ENCODE peak calls at places on chromosomes 13 and 19, in four cellular contexts. J, X, T and Q are unnamed samples.

GRCh38 chr19:50628146-50628545 is 11.5 kb downstream of the SYT3 start:
- DNase-seq in X (no peak), T (no peak), J (no peak), Q (no peak)

GRCh38 chr13:109998808-109999528 is 212.6 kb upstream of the IRS2 start:
- DNase-seq in T (peak), X (no peak), J (peak), Q (no peak)

GRCh38 chr13:95267662-95268369 is 33.4 kb downstream of the ABCC4 start:
- DNase-seq in T (peak), J (peak), X (no peak), Q (no peak)

GRCh38 chr13:114048463-114048862 is 74.6 kb upstream of the C13orf46 start:
- DNase-seq in X (no peak), T (no peak), J (no peak), Q (no peak)

GRCh38 chr13:27921421-27921960 is 1.7 kb downstream of the PDX1 start:
- DNase-seq in X (no peak), T (no peak), J (no peak), Q (no peak)

GRCh38 chr13:39051157-39051556 is 12.9 kb downstream of the NHLRC3 start:
- DNase-seq in J (no peak), T (peak), X (peak), Q (peak)

GRCh38 chr19:54062643-54063042 is 1.1 kb downstream of the VSTM1 start:
- DNase-seq in T (no peak), J (no peak), X (no peak), Q (no peak)

GRCh38 chr13:113544896-113545295 is 39.7 kb upstream of the TFDP1 start:
- DNase-seq in X (no peak), T (no peak), J (peak), Q (no peak)

GRCh38 chr13:22107549-22107948 is 436.7 kb downstream of the FGF9 start:
- DNase-seq in T (no peak), X (no peak), J (no peak), Q (no peak)

GRCh38 chr19:18049390-18049789 is 37.3 kb downstream of the IL12RB1 start:
- DNase-seq in J (no peak), T (no peak), X (no peak), Q (no peak)

GRCh38 chr13:110771194-110771593 is 57.7 kb downstream of the ING1 start:
- DNase-seq in T (no peak), J (no peak), X (no peak), Q (no peak)

GRCh38 chr13:80131204-80131603 is 209.7 kb downstream of the SPRY2 start:
- DNase-seq in T (no peak), X (no peak), J (peak), Q (no peak)

GRCh38 chr13:77184455-77184854 is 142.4 kb downstream of the MYCBP2 start:
- DNase-seq in T (no peak), J (no peak), X (no peak), Q (no peak)

GRCh38 chr19:4971424-4971793 is 2.5 kb downstream of the KDM4B start:
- DNase-seq in X (peak), J (no peak), T (no peak), Q (peak)

GRCh38 chr13:51817717-51818116 is 13.8 kb upstream of the DHRS12 start:
- DNase-seq in T (no peak), X (no peak), J (no peak), Q (no peak)

GRCh38 chr19:4830768-4831265 is 695 bp downstream of the TICAM1 start:
- DNase-seq in X (no peak), T (no peak), J (no peak), Q (no peak)

GRCh38 chr19:4889034-4889825 is 13.5 kb downstream of the ARRDC5 start:
- DNase-seq in X (no peak), T (no peak), J (no peak), Q (no peak)

GRCh38 chr13:26872444-26873173 is 112.0 kb upstream of the GPR12 start:
- DNase-seq in T (no peak), X (peak), J (peak), Q (peak)

GRCh38 chr13:46992383-46992952 is 95.6 kb upstream of the HTR2A start:
- DNase-seq in X (no peak), T (no peak), J (no peak), Q (peak)

GRCh38 chr13:80012281-80012680 is 328.6 kb downstream of the SPRY2 start:
- DNase-seq in T (no peak), X (no peak), J (no peak), Q (no peak)

GRCh38 chr19:5071579-5071978 is 102.7 kb downstream of the KDM4B start:
- DNase-seq in J (no peak), X (no peak), T (no peak), Q (no peak)

GRCh38 chr19:46776927-46777911 is 11.2 kb downstream of the SLC1A5 start:
- DNase-seq in X (no peak), J (peak), T (no peak), Q (no peak)

GRCh38 chr19:21326169-21326568 is 3.0 kb downstream of the ZNF708 start:
- DNase-seq in X (no peak), J (no peak), T (no peak), Q (no peak)

GRCh38 chr13:101211261-101211660 is 205.0 kb downstream of the NALCN start:
- DNase-seq in X (no peak), T (no peak), J (no peak), Q (no peak)

GRCh38 chr19:50357178-50358100 is 8.0 kb downstream of the NAPSA start:
- DNase-seq in T (no peak), J (peak), X (peak), Q (peak)

GRCh38 chr13:101514695-101515275 is 62.3 kb downstream of the ITGBL1 start:
- DNase-seq in X (peak), J (no peak), T (no peak), Q (peak)

GRCh38 chr13:73142091-73142490 is 83.3 kb downstream of the KLF5 start:
- DNase-seq in T (no peak), J (no peak), X (no peak), Q (no peak)

GRCh38 chr13:50574731-50575130 is 268.8 kb downstream of the DLEU7 start:
- DNase-seq in J (no peak), X (no peak), T (peak), Q (no peak)

GRCh38 chr13:112688560-112689497 is 1.0 kb upstream of the ATP11A start:
- DNase-seq in J (peak), X (peak), T (no peak), Q (no peak)

GRCh38 chr19:48724796-48725753 is 5.5 kb upstream of the MAMSTR start:
- DNase-seq in T (peak), J (no peak), X (peak), Q (peak)

GRCh38 chr19:33561261-33561660 is 39.7 kb upstream of the PEPD start:
- DNase-seq in J (no peak), X (no peak), T (no peak), Q (no peak)

DNA sequence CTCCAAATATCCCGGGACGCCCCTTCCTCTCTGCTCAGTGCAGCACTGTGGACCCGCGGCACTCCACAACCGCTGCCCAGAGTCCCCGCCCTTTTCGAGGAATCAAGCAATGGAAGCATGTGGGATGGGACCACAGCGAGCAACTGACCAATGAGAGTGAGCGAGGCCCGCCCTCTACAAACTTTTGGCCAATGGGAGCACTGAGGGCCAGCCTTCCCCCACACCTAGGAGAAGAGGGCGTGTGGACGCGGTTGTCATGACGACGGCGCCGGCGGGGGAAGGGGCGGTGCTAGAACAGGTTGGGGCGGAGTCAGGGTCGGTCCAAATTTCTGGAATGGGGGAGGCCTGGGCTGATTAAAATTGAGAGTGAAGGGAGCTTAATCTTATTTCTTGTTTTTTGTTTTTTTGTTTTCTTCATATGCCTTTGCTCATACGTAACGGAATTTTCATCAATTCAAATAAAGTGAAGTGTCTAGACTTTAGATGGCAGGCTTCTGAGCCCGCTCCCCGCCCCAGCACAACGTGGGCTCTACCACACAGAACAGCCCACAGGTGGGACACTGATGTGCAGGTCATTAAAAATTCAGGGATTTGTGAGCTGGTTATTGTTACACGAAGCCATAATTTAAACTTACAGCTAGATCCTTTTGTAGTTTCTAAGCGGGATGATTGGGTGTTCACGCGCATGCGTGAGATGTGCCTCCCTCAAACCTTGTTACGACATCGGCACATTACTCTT is at the start of gene DNAAF3:
- DNase-seq in J (peak), T (peak), X (peak), Q (peak)
- H3K4me3 ChIP-seq in J (peak), T (peak), X (no peak), Q (peak)

DNA sequence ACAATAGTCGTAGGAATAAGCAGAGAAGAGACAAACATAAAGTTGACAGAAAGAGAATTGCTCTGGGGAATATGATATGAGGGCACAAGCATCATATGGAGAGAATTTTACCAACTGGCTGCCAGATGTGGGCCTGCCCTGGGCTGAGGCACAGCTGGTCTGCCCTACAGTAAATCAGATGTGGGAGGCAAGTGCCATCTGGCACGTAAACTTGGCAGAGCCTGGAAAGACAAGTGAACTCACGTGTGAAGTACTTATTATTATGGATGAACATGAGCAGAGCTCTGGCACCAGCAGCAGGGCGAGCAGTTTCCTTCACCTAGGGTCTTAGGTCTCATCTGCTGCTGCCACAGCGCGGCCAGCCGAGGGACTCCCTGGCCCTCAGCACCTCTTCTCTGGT is 20.6 kb downstream of the PCDH8 start:
- DNase-seq in T (no peak), X (no peak), J (no peak), Q (no peak)
- H3K4me3 ChIP-seq in T (no peak), X (no peak), J (no peak), Q (no peak)

GRCh38 chr13:100175078-100175802 is 86.3 kb downstream of the PCCA start:
- DNase-seq in X (no peak), T (no peak), J (no peak), Q (no peak)
- H3K4me3 ChIP-seq in X (no peak), T (no peak), J (no peak), Q (no peak)

GRCh38 chr19:9309139-9309973 is at the start of gene ZNF699:
- DNase-seq in J (peak), T (peak), X (peak), Q (peak)

GRCh38 chr19:9313756-9314155 is 4.1 kb upstream of the ZNF699 start:
- DNase-seq in X (no peak), J (no peak), T (no peak), Q (no peak)

GRCh38 chr19:9309974-9310446 is 372 bp upstream of the ZNF699 start:
- DNase-seq in T (peak), J (peak), X (no peak), Q (no peak)

GRCh38 chr19:9306443-9306842 is 3.2 kb downstream of the ZNF699 start:
- DNase-seq in X (no peak), T (peak), J (no peak), Q (no peak)

GRCh38 chr19:9308091-9308490 is 1.5 kb downstream of the ZNF699 start:
- DNase-seq in J (no peak), T (no peak), X (no peak), Q (no peak)
- H3K4me3 ChIP-seq in J (no peak), T (peak), X (no peak), Q (no peak)

GRCh38 chr19:3456925-3457530 is 23.3 kb downstream of the SMIM24 start:
- DNase-seq in X (no peak), J (no peak), T (no peak), Q (no peak)
- H3K4me3 ChIP-seq in X (no peak), J (no peak), T (no peak), Q (no peak)

GRCh38 chr13:102548811-102549210 is 48.0 kb upstream of the TPP2 start:
- DNase-seq in X (no peak), T (no peak), J (no peak), Q (no peak)

GRCh38 chr13:102555914-102556553 is 40.8 kb upstream of the TPP2 start:
- DNase-seq in J (no peak), T (peak), X (peak), Q (peak)

DNA sequence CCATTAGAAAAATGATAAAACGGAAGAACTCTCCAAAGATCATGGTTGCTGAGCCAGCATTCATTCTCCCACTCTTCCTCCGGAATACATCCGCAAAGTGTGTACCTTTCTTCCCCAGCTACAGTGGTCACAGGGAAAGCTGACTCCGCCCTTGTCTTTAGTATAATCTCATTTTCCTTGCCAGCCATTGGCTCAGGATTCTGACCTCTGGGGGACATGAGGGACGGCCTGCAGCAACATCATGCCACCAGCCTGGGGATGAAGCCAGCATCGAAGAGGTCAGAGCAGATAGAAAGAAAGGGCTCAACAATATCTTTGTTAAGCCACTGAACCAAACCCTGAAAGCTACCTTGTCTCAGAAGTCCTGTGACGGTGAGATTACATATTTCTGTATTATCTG is 46.3 kb upstream of the TPP2 start:
- DNase-seq in X (no peak), T (no peak), J (no peak), Q (no peak)
- H3K4me3 ChIP-seq in X (no peak), T (no peak), J (no peak), Q (no peak)